ENCODE peak calls at places on chromosomes 2 and 18, in ten cellular contexts. R is heart left ventricle, J is body of pancreas, K is endodermal cell, X is IMR-90, I is heart right ventricle, H is tibial artery, W is right lobe of liver, S is adrenal gland, V is cardiac muscle cell. C is an unnamed sample.

GRCh38 chr2:54455584-54456525 is at the start of gene SPTBN1:
- DNase-seq in R (peak; percentile 95), J (peak; percentile 84), K (peak; percentile 95), X (peak; percentile 90), I (peak; percentile 95), H (peak; percentile 96), W (peak; percentile 93), S (peak; percentile 92), V (peak; percentile 98), C (peak; percentile 93)

GRCh38 chr2:172985139-172985874 is 90.3 kb upstream of the MAP3K20 start:
- DNase-seq in R (peak; percentile 29), J (peak; percentile 57), K (no peak), X (peak; percentile 63), I (no peak), H (peak; percentile 72), W (peak; percentile 72), S (peak; percentile 75), V (no peak), C (peak; percentile 79)

GRCh38 chr2:228318218-228318617 is 136.7 kb upstream of the SPHKAP start:
- DNase-seq in R (peak; percentile 16), J (peak; percentile 56), K (peak; percentile 90), X (no peak), I (peak; percentile 38), H (no peak), W (no peak), S (peak; percentile 70), V (peak; percentile 7), C (no peak)

GRCh38 chr2:10493636-10494281 is 45.6 kb upstream of the ODC1 start:
- DNase-seq in R (no peak), J (no peak), K (no peak), X (peak; percentile 95), I (no peak), H (peak; percentile 54), W (no peak), S (peak; percentile 5), V (peak; percentile 34), C (peak; percentile 88)

GRCh38 chr2:11715987-11716652 is 30.3 kb upstream of the LPIN1 start:
- DNase-seq in R (no peak), J (no peak), K (no peak), X (no peak), I (no peak), H (no peak), W (peak; percentile 94), S (no peak), V (no peak), C (no peak)

GRCh38 chr2:127411609-127412370 is 6.4 kb upstream of the PROC start:
- DNase-seq in R (no peak), J (no peak), K (no peak), X (no peak), I (no peak), H (no peak), W (no peak), S (peak; percentile 32), V (no peak), C (no peak)

GRCh38 chr2:32652555-32653209 is 24.8 kb downstream of the TTC27 start:
- DNase-seq in R (no peak), J (no peak), K (no peak), X (peak; percentile 12), I (no peak), H (no peak), W (no peak), S (no peak), V (no peak), C (no peak)

GRCh38 chr18:36771246-36771645 is 57.6 kb downstream of the TPGS2 start:
- DNase-seq in R (no peak), J (no peak), K (no peak), X (no peak), I (no peak), H (no peak), W (no peak), S (no peak), V (no peak), C (no peak)

GRCh38 chr2:105546623-105546964 is 147.7 kb upstream of the FHL2 start:
- DNase-seq in R (no peak), J (no peak), K (peak; percentile 38), X (no peak), I (no peak), H (no peak), W (no peak), S (no peak), V (no peak), C (no peak)

GRCh38 chr2:121648611-121649401 is 456 bp downstream of the CLASP1 start:
- DNase-seq in R (peak; percentile 65), J (peak; percentile 49), K (peak; percentile 84), X (peak; percentile 65), I (peak; percentile 40), H (peak; percentile 76), W (no peak), S (peak; percentile 60), V (peak; percentile 58), C (peak; percentile 90)

GRCh38 chr18:47150824-47151366 is 595 bp upstream of the HDHD2 start:
- DNase-seq in R (peak; percentile 8), J (peak; percentile 23), K (no peak), X (no peak), I (peak; percentile 20), H (no peak), W (peak; percentile 47), S (peak; percentile 19), V (no peak), C (peak; percentile 50)

GRCh38 chr2:207847807-207848544 is 78.3 kb upstream of the FZD5 start:
- DNase-seq in R (peak; percentile 42), J (peak; percentile 76), K (peak; percentile 84), X (peak; percentile 32), I (peak; percentile 33), H (no peak), W (no peak), S (no peak), V (peak; percentile 87), C (no peak)

GRCh38 chr2:23600336-23600735 is 215.4 kb downstream of the KLHL29 start:
- DNase-seq in R (no peak), J (no peak), K (no peak), X (no peak), I (no peak), H (no peak), W (no peak), S (no peak), V (peak; percentile 15), C (no peak)

GRCh38 chr2:137705296-137705695 is 259.0 kb upstream of the HNMT start:
- DNase-seq in R (no peak), J (no peak), K (no peak), X (no peak), I (no peak), H (no peak), W (no peak), S (no peak), V (no peak), C (no peak)

GRCh38 chr2:180960982-180961381 is 19.4 kb upstream of the UBE2E3 start:
- DNase-seq in R (no peak), J (no peak), K (no peak), X (no peak), I (no peak), H (no peak), W (no peak), S (no peak), V (no peak), C (no peak)

GRCh38 chr2:223467194-223467593 is 135.0 kb downstream of the SCG2 start:
- DNase-seq in R (no peak), J (no peak), K (no peak), X (peak; percentile 34), I (no peak), H (no peak), W (no peak), S (no peak), V (no peak), C (no peak)

GRCh38 chr2:63819765-63820717 is 21.7 kb upstream of the UGP2 start:
- DNase-seq in R (peak; percentile 57), J (peak; percentile 56), K (peak; percentile 47), X (peak; percentile 61), I (peak; percentile 54), H (peak; percentile 77), W (peak; percentile 83), S (no peak), V (peak; percentile 71), C (no peak)

GRCh38 chr2:110874565-110875383 is 142.4 kb downstream of the ACOXL start:
- DNase-seq in R (no peak), J (no peak), K (no peak), X (no peak), I (no peak), H (no peak), W (no peak), S (no peak), V (no peak), C (peak; percentile 72)

GRCh38 chr2:212299333-212299732 is 239.3 kb downstream of the ERBB4 start:
- DNase-seq in R (no peak), J (no peak), K (no peak), X (no peak), I (no peak), H (no peak), W (no peak), S (no peak), V (no peak), C (no peak)

DNA sequence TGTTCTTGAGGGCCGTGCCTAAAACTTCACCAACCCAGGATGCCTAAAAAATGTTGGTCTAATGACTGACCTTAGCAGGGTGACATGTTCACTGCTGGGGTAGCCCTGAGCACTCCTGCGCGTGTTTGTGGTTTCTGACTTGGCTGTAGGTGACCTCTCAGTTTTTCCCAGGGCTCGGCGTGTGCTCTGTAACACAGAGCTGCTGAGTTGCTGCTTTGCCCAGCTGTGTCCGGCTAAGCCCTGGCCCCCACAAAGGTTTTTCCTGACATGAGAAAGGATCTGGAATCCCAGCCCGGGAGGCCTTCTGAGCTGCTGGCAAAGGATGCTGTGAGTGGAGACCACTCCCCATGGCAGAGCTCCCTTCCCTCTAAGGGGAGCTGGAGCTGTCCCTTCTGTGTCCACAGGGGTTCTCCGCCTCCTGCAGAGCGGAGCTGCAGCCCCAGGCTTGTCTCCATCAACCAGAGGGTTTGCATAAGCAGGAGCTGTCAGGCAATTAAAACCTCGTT is 52.7 kb downstream of the CRIM1 start:
- DNase-seq in R (peak; percentile 34), J (no peak), K (peak; percentile 82), X (peak; percentile 85), I (peak; percentile 19), H (no peak), W (no peak), S (no peak), V (peak; percentile 65), C (peak; percentile 54)
- H3K27ac ChIP-seq in R (peak overlapping the region; percentile 54), J (peak overlapping the region; percentile 64), K (no peak overlapping the region), X (peak overlapping the region; percentile 5), I (peak overlapping the region; percentile 44), H (peak overlapping the region; percentile 68), W (no peak overlapping the region), S (no peak overlapping the region), V (no peak overlapping the region), C (no peak overlapping the region)

GRCh38 chr18:50111398-50111797 is 83.5 kb downstream of the MYO5B start:
- DNase-seq in R (no peak), J (no peak), K (no peak), X (no peak), I (no peak), H (no peak), W (no peak), S (no peak), V (no peak), C (no peak)
- TF ChIP-seq CTCF in R (no peak), J (peak; percentile 40), K (peak; percentile 40), X (no peak), I (no peak), H (no peak), W (no peak), S (no peak), V (no peak), C (no peak)

GRCh38 chr2:61534926-61535325 is 3.2 kb downstream of the XPO1 start:
- DNase-seq in R (no peak), J (no peak), K (no peak), X (peak; percentile 3), I (no peak), H (no peak), W (no peak), S (no peak), V (no peak), C (no peak)
- H3K4me3 ChIP-seq in R (peak overlapping the region; percentile 71), J (no peak overlapping the region), K (peak overlapping the region; percentile 100), X (peak overlapping the region; percentile 83), I (no peak overlapping the region), H (peak overlapping the region; percentile 79), W (no peak overlapping the region), S (peak overlapping the region; percentile 56), V (peak overlapping the region; percentile 92), C (no peak overlapping the region)

GRCh38 chr18:32468147-32468845 is 2.4 kb downstream of the GAREM1 start:
- DNase-seq in R (no peak), J (no peak), K (no peak), X (no peak), I (no peak), H (no peak), W (no peak), S (no peak), V (no peak), C (no peak)
- H3K27ac ChIP-seq in R (no peak overlapping the region), J (peak overlapping the region; percentile 95), K (no peak overlapping the region), X (no peak overlapping the region), I (peak overlapping the region; percentile 77), H (peak overlapping the region; percentile 80), W (peak overlapping the region; percentile 81), S (no peak overlapping the region), V (peak overlapping the region; percentile 42), C (no peak overlapping the region)